ENCODE peak calls at places on chromosomes 16 and 17, in ten cellular contexts. C is prostate gland; H is upper lobe of right lung; P is stomach; J is stimulated activated CD4-positive, alpha-beta T cell treated with anti-CD3 and anti-CD28 coated beads, Interleukin-4, amount 100 ng/mL, for 4 hours; E is endodermal cell; F is activated T-cell treated with anti-CD3 and anti-CD28 coated beads, Interleukin-2, amount 50 U/mL, for 72 hours; A is activated CD4-positive, CD25-positive, alpha-beta regulatory T cell; T is NCI-H1417; V is activated CD4-positive, alpha-beta T cell treated with anti-CD3 and anti-CD28 coated beads for 4 hours. Q is an unnamed sample.

GRCh38 chr17:82734987-82735866 is at the start of gene FN3K:
- DNase-seq in C (peak), H (peak), P (peak), J (no peak), E (peak), F (no peak), A (no peak), T (peak), V (no peak), Q (peak)

GRCh38 chr17:44400226-44400847 is 10.9 kb upstream of the ITGA2B start:
- DNase-seq in C (no peak), H (no peak), P (no peak), J (no peak), E (no peak), F (no peak), A (no peak), T (no peak), V (no peak), Q (peak)

GRCh38 chr17:73826181-73826871 is 182.1 kb upstream of the SDK2 start:
- DNase-seq in C (no peak), H (no peak), P (no peak), J (no peak), E (no peak), F (no peak), A (no peak), T (no peak), V (no peak), Q (no peak)

GRCh38 chr16:47858333-47859067 is 297.3 kb downstream of the ABCC12 start:
- DNase-seq in C (no peak), H (no peak), P (no peak), J (no peak), E (peak), F (no peak), A (no peak), T (peak), V (no peak), Q (peak)

GRCh38 chr16:12375341-12375740 is 398.8 kb downstream of the SNX29 start:
- DNase-seq in C (no peak), H (no peak), P (no peak), J (no peak), E (no peak), F (no peak), A (no peak), T (no peak), V (no peak), Q (no peak)

GRCh38 chr17:12693640-12694039 is 27.9 kb downstream of the MYOCD start:
- DNase-seq in C (no peak), H (no peak), P (no peak), J (no peak), E (no peak), F (no peak), A (no peak), T (no peak), V (no peak), Q (no peak)

GRCh38 chr16:75911896-75912295 is 185.6 kb upstream of the CPHXL start:
- DNase-seq in C (no peak), H (no peak), P (no peak), J (no peak), E (no peak), F (no peak), A (no peak), T (no peak), V (no peak), Q (no peak)

GRCh38 chr17:43401293-43401692 is 2.5 kb downstream of the ARL4D start:
- DNase-seq in C (no peak), H (no peak), P (peak), J (no peak), E (no peak), F (no peak), A (no peak), T (no peak), V (no peak), Q (peak)

GRCh38 chr17:81366648-81367047 is 28.6 kb upstream of the BAHCC1 start:
- DNase-seq in C (no peak), H (no peak), P (no peak), J (no peak), E (peak), F (no peak), A (no peak), T (no peak), V (no peak), Q (no peak)

GRCh38 chr17:7235693-7236665 is 1.7 kb upstream of the DVL2 start:
- DNase-seq in C (no peak), H (no peak), P (no peak), J (peak), E (no peak), F (no peak), A (no peak), T (no peak), V (peak), Q (peak)

GRCh38 chr16:53053967-53054669 is 673 bp upstream of the CHD9 start:
- DNase-seq in C (peak), H (peak), P (peak), J (no peak), E (no peak), F (peak), A (no peak), T (no peak), V (no peak), Q (peak)

GRCh38 chr16:69309316-69309715 is 1.8 kb upstream of the VPS4A start:
- DNase-seq in C (no peak), H (no peak), P (no peak), J (no peak), E (no peak), F (no peak), A (no peak), T (no peak), V (no peak), Q (no peak)

GRCh38 chr16:814974-815373 is 14.4 kb upstream of the GNG13 start:
- DNase-seq in C (no peak), H (no peak), P (no peak), J (no peak), E (no peak), F (no peak), A (no peak), T (no peak), V (no peak), Q (peak)

GRCh38 chr17:12990041-12990808 is 27.6 kb downstream of the ELAC2 start:
- DNase-seq in C (no peak), H (no peak), P (peak), J (no peak), E (peak), F (no peak), A (no peak), T (no peak), V (no peak), Q (no peak)

GRCh38 chr17:4893272-4893671 is 6.1 kb upstream of the C17orf107 start:
- DNase-seq in C (no peak), H (no peak), P (no peak), J (no peak), E (peak), F (no peak), A (no peak), T (no peak), V (no peak), Q (no peak)

GRCh38 chr16:4298761-4299522 is 16.9 kb upstream of the GLIS2 start:
- DNase-seq in C (peak), H (peak), P (peak), J (no peak), E (peak), F (no peak), A (no peak), T (no peak), V (no peak), Q (peak)

GRCh38 chr17:29504711-29505110 is 62.1 kb downstream of the ABHD15 start:
- DNase-seq in C (no peak), H (no peak), P (no peak), J (no peak), E (no peak), F (no peak), A (no peak), T (no peak), V (no peak), Q (no peak)

GRCh38 chr17:16434662-16435061 is 19.3 kb downstream of the TRPV2 start:
- DNase-seq in C (no peak), H (no peak), P (no peak), J (no peak), E (peak), F (no peak), A (no peak), T (no peak), V (no peak), Q (no peak)

GRCh38 chr17:6710317-6710716 is 2.9 kb downstream of the SLC13A5 start:
- DNase-seq in C (no peak), H (peak), P (no peak), J (no peak), E (peak), F (no peak), A (no peak), T (no peak), V (no peak), Q (no peak)

GRCh38 chr17:81102869-81103268 is 62.4 kb upstream of the PVALEF start:
- DNase-seq in C (no peak), H (no peak), P (no peak), J (no peak), E (no peak), F (no peak), A (no peak), T (no peak), V (no peak), Q (no peak)

GRCh38 chr17:29155235-29155965 is 24.8 kb downstream of the MYO18A start:
- DNase-seq in C (no peak), H (peak), P (peak), J (peak), E (peak), F (peak), A (peak), T (no peak), V (peak), Q (peak)

GRCh38 chr16:46914556-46915201 is 30.5 kb downstream of the GPT2 start:
- DNase-seq in C (no peak), H (no peak), P (no peak), J (no peak), E (no peak), F (no peak), A (no peak), T (no peak), V (no peak), Q (no peak)

Q was measured in kidney tubule cell.